ENCODE peak calls at places on chromosomes 3 and 15, in four cellular contexts. H is HCT116, B is GM12878, A is H1. M is an unnamed sample.

GRCh38 chr3:103662591-103662990 is 1227.8 kb downstream of the ZPLD1 start:
- DNase-seq in H (no peak), B (no peak), A (no peak), M (no peak)

GRCh38 chr3:66200147-66200546 is 20.7 kb upstream of the SLC25A26 start:
- DNase-seq in H (no peak), B (no peak), A (no peak), M (no peak)

GRCh38 chr3:12253521-12253920 is 35.3 kb upstream of the PPARG start:
- DNase-seq in H (no peak), B (no peak), A (no peak), M (no peak)

GRCh38 chr15:87365221-87365620 is 891.3 kb downstream of the NTRK3 start:
- DNase-seq in H (no peak), B (no peak), A (no peak), M (no peak)

GRCh38 chr15:58529041-58529440 is 97.2 kb downstream of the LIPC start:
- DNase-seq in H (no peak), B (no peak), A (no peak), M (no peak)

GRCh38 chr3:55218577-55218976 is 268.5 kb downstream of the WNT5A start:
- DNase-seq in H (no peak), B (no peak), A (no peak), M (no peak)

GRCh38 chr3:67610458-67610857 is 44.0 kb downstream of the SUCLG2 start:
- DNase-seq in H (no peak), B (no peak), A (no peak), M (no peak)

GRCh38 chr3:60079076-60079475 is 1029.3 kb upstream of the CFAP20DC start:
- DNase-seq in H (no peak), B (no peak), A (no peak), M (no peak)

GRCh38 chr15:37574985-37575384 is 359.5 kb upstream of the TMCO5A start:
- DNase-seq in H (no peak), B (no peak), A (no peak), M (no peak)

GRCh38 chr3:157159037-157159761 is 748 bp downstream of the CCNL1 start:
- DNase-seq in H (no peak), B (no peak), A (peak), M (no peak)
- TF ChIP-seq JUND in H (no peak), B (no peak), A (no peak), M (no peak)

DNA sequence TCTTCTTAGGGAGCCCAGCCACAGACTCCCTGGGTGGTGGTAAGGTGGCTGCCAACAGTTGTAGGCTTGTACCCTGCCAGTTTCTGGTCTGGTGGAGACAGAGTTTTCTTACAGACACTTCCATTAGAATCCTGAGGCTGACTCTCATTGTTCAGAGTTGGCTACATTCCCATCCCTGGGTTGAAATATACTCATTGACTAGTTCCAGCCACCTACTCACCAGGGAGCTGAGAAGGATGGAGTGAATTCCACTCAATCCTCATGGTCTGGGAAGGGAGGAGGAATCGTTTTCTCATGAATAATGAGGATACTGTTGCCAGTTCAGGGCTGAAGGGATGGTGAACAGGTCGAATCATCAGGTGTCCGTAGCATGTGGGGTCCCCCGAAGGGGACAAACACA is 226.5 kb upstream of the PROK2 start:
- DNase-seq in H (no peak), B (no peak), A (no peak), M (no peak)
- TF ChIP-seq JUND in H (no peak), B (no peak), A (no peak), M (no peak)

DNA sequence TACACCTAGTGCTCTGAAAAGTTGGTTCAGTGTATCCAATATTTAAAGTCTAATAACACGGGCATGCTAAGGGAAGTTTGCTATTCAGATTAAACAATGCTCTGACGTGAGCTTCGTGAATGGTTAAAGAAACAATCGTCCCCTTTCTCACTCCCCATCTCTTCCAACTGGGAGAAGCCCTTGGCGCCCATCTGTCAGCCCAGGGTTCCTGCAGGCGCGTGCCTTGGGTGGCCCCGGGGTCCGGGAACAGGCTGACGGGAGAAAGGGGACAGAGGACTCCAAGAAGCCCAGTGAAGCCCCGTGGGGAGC is 413 bp downstream of the SEC22C start:
- DNase-seq in H (no peak), B (no peak), A (no peak), M (peak)
- TF ChIP-seq JUND in H (no peak), B (no peak), A (no peak), M (no peak)

GRCh38 chr3:53334742-53335141 is 12.6 kb downstream of the DCP1A start:
- DNase-seq in H (no peak), B (no peak), A (no peak), M (no peak)

GRCh38 chr3:53329933-53330332 is 17.4 kb downstream of the DCP1A start:
- DNase-seq in H (no peak), B (no peak), A (no peak), M (no peak)

GRCh38 chr3:53337167-53337940 is 10.0 kb downstream of the DCP1A start:
- DNase-seq in H (no peak), B (no peak), A (no peak), M (no peak)

GRCh38 chr3:53328750-53329149 is 18.6 kb downstream of the DCP1A start:
- DNase-seq in H (no peak), B (no peak), A (no peak), M (no peak)

DNA sequence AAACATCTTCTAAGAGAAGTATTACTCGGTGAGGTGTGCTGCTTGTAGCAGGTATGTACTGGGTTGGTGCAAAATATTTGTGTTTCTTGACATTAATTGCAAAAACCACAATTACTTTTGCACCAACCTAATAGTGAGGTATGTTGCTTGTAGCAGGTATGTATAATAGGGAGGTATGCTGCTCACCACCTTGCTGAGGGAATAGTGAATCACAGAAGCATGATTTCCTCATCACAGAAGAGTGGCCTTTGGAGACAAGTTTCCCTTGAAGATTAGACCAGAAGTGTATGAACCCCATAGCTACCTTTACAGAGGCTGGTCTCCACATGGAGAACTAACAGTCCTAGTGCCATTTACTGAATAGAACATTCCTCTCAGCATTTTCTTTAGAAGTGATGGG is 15.5 kb downstream of the DCP1A start:
- DNase-seq in H (no peak), B (no peak), A (no peak), M (no peak)
- TF ChIP-seq JUND in H (no peak), B (no peak), A (no peak), M (no peak)

GRCh38 chr3:85068911-85069310 is 110.1 kb downstream of the CADM2 start:
- DNase-seq in H (no peak), B (no peak), A (no peak), M (no peak)
- TF ChIP-seq JUND in H (no peak), B (no peak), A (no peak), M (no peak)

GRCh38 chr3:72520690-72521308 is 327.4 kb downstream of the SHQ1 start:
- DNase-seq in H (peak), B (no peak), A (no peak), M (no peak)
- TF ChIP-seq JUND in H (peak), B (no peak), A (no peak), M (no peak)

GRCh38 chr3:159080821-159081220 is 279.0 kb downstream of the MFSD1 start:
- DNase-seq in H (no peak), B (no peak), A (no peak), M (no peak)

GRCh38 chr3:159080236-159080635 is 278.4 kb downstream of the MFSD1 start:
- DNase-seq in H (no peak), B (no peak), A (no peak), M (no peak)

GRCh38 chr3:159077860-159078259 is 276.0 kb downstream of the MFSD1 start:
- DNase-seq in H (no peak), B (no peak), A (no peak), M (no peak)

GRCh38 chr3:159082514-159082913 is 280.7 kb downstream of the MFSD1 start:
- DNase-seq in H (no peak), B (no peak), A (no peak), M (no peak)
- TF ChIP-seq JUND in H (no peak), B (no peak), A (no peak), M (no peak)

M was measured in T47D.